ENCODE peak calls at places on chromosomes 2 and 18, in six cellular contexts. I is endothelial cell of umbilical vein, R is lower lobe of right lung, U is mammary epithelial cell, B is HL-60, E is suprapubic skin. O is an unnamed sample.

GRCh38 chr2:111196435-111196834 is 75.7 kb downstream of the BCL2L11 start:
- DNase-seq in B (no peak), E (no peak), U (peak; percentile 37), I (peak; percentile 85), R (no peak), O (no peak)

GRCh38 chr2:34997779-34998178 is 1357.8 kb upstream of the CRIM1 start:
- DNase-seq in I (no peak), U (no peak), B (no peak), R (no peak), E (no peak), O (no peak)

GRCh38 chr2:121771976-121772742 is 16.7 kb downstream of the TSN start:
- DNase-seq in I (peak; percentile 76), E (no peak), B (no peak), R (no peak), U (no peak), O (no peak)

GRCh38 chr18:50562686-50563085 is 2.8 kb downstream of the MAPK4 start:
- DNase-seq in B (no peak), R (no peak), I (no peak), E (no peak), U (no peak), O (no peak)

GRCh38 chr2:232325324-232326273 is 53.0 kb upstream of the ALPP start:
- DNase-seq in I (peak; percentile 17), R (peak; percentile 75), U (no peak), B (no peak), E (peak; percentile 63), O (peak; percentile 67)

GRCh38 chr2:196168181-196168580 is 3.2 kb downstream of the STK17B start:
- DNase-seq in U (peak; percentile 37), R (no peak), E (no peak), B (no peak), I (peak; percentile 55), O (no peak)

GRCh38 chr18:65547046-65547445 is 203.8 kb upstream of the CDH7 start:
- DNase-seq in R (no peak), U (no peak), B (no peak), I (no peak), E (no peak), O (no peak)

GRCh38 chr18:44679912-44680270 is 797 bp upstream of the SETBP1 start:
- DNase-seq in U (peak; percentile 52), E (no peak), I (peak; percentile 29), R (peak; percentile 67), B (no peak), O (no peak)

GRCh38 chr18:10682368-10682714 is 156.5 kb downstream of the NAPG start:
- DNase-seq in I (no peak), U (no peak), B (no peak), E (no peak), R (no peak), O (no peak)

GRCh38 chr2:460861-461260 is 173.0 kb upstream of the ALKAL2 start:
- DNase-seq in E (no peak), I (no peak), B (no peak), R (no peak), U (peak; percentile 9), O (no peak)

GRCh38 chr2:163768881-163769681 is 33.3 kb upstream of the FIGN start:
- DNase-seq in R (no peak), B (no peak), U (no peak), I (no peak), E (no peak), O (no peak)

GRCh38 chr2:62531594-62531993 is 25.6 kb upstream of the TMEM17 start:
- DNase-seq in U (no peak), I (no peak), B (no peak), E (no peak), R (no peak), O (no peak)

GRCh38 chr2:121665504-121665903 is 16.2 kb upstream of the CLASP1 start:
- DNase-seq in B (no peak), R (no peak), E (no peak), I (no peak), U (peak; percentile 79), O (no peak)

GRCh38 chr18:35331367-35332087 is 12.7 kb downstream of the ZNF24 start:
- DNase-seq in I (peak; percentile 65), R (no peak), E (no peak), B (no peak), U (no peak), O (no peak)

GRCh38 chr2:239605409-239605808 is 204.6 kb upstream of the HDAC4 start:
- DNase-seq in U (no peak), I (no peak), R (no peak), E (no peak), B (no peak), O (no peak)

GRCh38 chr2:54632733-54633692 is 90.4 kb upstream of the EML6 start:
- DNase-seq in E (no peak), I (peak; percentile 79), B (no peak), R (no peak), U (peak; percentile 71), O (no peak)

GRCh38 chr2:18910843-18911242 is 321.5 kb upstream of the NT5C1B start:
- DNase-seq in B (no peak), R (no peak), I (no peak), U (peak; percentile 85), E (no peak), O (no peak)

GRCh38 chr18:66724664-66725356 is 120.9 kb upstream of the CDH19 start:
- DNase-seq in R (no peak), I (no peak), B (no peak), E (no peak), U (peak; percentile 77), O (no peak)

GRCh38 chr18:8416212-8417019 is 192.8 kb upstream of the RAB12 start:
- DNase-seq in U (no peak), B (no peak), I (no peak), E (no peak), R (no peak), O (no peak)

GRCh38 chr2:205218056-205218455 is 464.2 kb upstream of the NRP2 start:
- DNase-seq in U (no peak), R (no peak), E (no peak), B (no peak), I (no peak), O (no peak)

GRCh38 chr2:156447761-156448160 is 11.6 kb downstream of the GPD2 start:
- DNase-seq in B (no peak), I (no peak), E (no peak), R (no peak), U (no peak), O (no peak)

GRCh38 chr18:29383311-29384273 is 1206.7 kb upstream of the CDH2 start:
- DNase-seq in R (no peak), U (peak; percentile 42), I (no peak), B (no peak), E (no peak), O (no peak)

GRCh38 chr2:88452980-88453582 is 588 bp upstream of the FOXI3 start:
- DNase-seq in U (peak; percentile 9), E (no peak), I (peak; percentile 31), R (no peak), B (no peak), O (no peak)

GRCh38 chr18:37265382-37265781 is 300.2 kb downstream of the CELF4 start:
- DNase-seq in B (no peak), I (no peak), U (no peak), E (no peak), R (no peak), O (no peak)

GRCh38 chr18:37264956-37265355 is 300.6 kb downstream of the CELF4 start:
- DNase-seq in E (no peak), U (no peak), R (no peak), I (no peak), B (no peak), O (no peak)

GRCh38 chr18:37270046-37270665 is 295.4 kb downstream of the CELF4 start:
- DNase-seq in U (peak; percentile 36), I (peak; percentile 38), R (no peak), B (peak; percentile 20), E (no peak), O (no peak)

GRCh38 chr18:37261988-37262387 is 303.6 kb downstream of the CELF4 start:
- DNase-seq in U (no peak), E (no peak), B (no peak), R (peak; percentile 7), I (no peak), O (no peak)

GRCh38 chr18:37266290-37266689 is 299.3 kb downstream of the CELF4 start:
- DNase-seq in E (no peak), R (no peak), B (no peak), U (no peak), I (no peak), O (no peak)
- TF ChIP-seq CTCF in E (no peak), R (no peak), B (no peak), U (peak; percentile 19), I (no peak), O (no peak)

DNA sequence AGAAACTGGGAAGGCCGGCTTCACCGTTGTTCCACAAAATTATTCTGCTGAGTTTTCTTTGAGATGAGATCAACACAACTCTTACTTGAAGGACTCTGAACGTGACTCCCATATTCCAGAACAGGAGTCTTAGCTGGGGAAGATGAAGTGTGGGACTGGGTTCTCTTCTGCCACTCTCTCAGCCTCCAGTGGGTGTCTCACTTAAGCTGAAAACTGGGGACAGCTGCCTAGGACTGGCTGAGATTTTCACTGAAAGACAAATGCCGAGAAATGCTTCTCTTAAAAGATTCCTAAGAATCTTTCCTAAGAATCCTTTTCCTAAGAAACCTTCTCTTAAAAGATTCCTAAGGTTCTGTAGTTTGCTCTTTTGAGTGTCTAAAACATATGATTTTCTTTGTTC is 156.6 kb upstream of the LHCGR start:
- DNase-seq in U (no peak), R (no peak), I (no peak), E (no peak), B (no peak), O (no peak)
- TF ChIP-seq CTCF in U (no peak), R (no peak), I (no peak), E (no peak), B (no peak), O (no peak)

DNA sequence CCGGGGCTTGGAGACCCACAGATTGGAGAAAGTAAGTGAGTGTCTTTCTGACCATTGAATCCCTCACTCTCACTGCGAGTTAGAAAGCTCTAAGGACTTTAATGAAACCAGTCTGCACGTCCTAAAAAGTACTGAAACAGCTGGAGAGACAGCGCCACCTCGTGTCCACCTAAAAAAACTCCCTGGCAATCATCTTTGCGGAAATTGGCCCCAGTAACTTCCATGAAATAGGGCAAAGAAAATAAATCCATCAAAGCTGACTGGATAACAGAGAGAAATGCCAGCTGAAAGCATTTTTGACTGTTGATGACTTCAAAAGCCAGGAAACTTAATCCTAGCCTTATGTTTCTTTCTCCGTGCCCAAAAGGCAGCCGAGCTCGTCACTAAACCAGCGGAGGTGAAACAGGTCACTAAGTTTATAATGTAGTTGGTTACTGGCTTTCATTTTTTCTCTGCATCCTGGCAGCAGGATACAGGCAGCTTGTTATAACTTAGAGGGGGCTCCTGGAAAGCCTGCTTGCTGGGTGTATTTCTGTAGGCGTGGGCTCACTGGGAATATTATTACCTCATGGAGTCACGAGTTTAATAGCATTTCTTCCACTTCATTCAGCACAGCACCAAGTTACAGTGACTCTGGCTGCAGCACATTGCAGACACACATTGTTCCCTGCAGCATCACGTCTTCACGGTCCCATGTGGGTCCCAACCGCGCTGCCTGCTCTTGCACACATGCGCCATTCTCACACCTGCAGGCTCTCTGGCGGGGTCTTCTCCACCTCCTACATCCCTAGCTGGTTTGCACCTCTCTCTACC is 266.5 kb downstream of the HRH4 start:
- DNase-seq in I (peak; percentile 77), B (peak; percentile 32), R (no peak), E (peak; percentile 70), U (peak; percentile 61), O (no peak)
- TF ChIP-seq CTCF in I (peak; percentile 77), B (peak; percentile 80), R (peak; percentile 79), E (peak; percentile 51), U (peak; percentile 74), O (peak; percentile 88)

DNA sequence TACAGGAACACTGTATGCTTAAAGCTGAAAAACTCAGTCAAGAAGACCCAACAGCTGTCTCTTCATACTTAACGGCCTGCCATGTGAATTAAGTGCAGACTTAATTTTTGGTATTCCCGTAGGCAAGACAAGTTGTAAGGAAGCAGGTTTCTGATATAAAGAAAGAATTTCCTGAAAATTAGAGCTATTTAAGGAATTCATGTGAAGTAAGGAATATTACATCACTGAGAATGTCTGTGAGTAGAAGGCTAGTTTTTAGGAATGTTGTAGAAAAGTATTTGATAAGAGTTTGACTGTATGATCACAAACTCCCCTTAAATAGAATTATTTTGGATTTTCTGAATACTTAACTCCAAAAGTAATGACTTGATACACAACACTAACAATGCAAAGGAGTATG is 51.0 kb downstream of the WDR33 start:
- DNase-seq in I (no peak), E (no peak), B (no peak), U (no peak), R (no peak), O (no peak)
- TF ChIP-seq CTCF in I (no peak), E (no peak), B (no peak), U (no peak), R (no peak), O (no peak)

O was measured in CD14-positive monocyte.